ENCODE peak calls at places on chromosomes 13 and 19, in five cellular contexts. C, X, V, P and Z are unnamed samples. For H3K9me3, the result is how much of the 10 kb centered on the place peaks cover.

GRCh38 chr19:45922281-45922680 is 7.7 kb upstream of the NANOS2 start:
- DNase-seq in C (no peak), X (no peak), V (no peak), P (no peak), Z (no peak)

GRCh38 chr13:61275251-61275650 is 140.4 kb downstream of the PCDH20 start:
- DNase-seq in C (no peak), X (no peak), V (no peak), P (no peak), Z (no peak)

GRCh38 chr13:52455677-52456041 is 381 bp downstream of the CKAP2 start:
- DNase-seq in C (peak), X (peak), V (peak), P (peak), Z (peak)

GRCh38 chr19:32519023-32519422 is 62.0 kb upstream of the PDCD5 start:
- DNase-seq in C (no peak), X (no peak), V (no peak), P (no peak), Z (no peak)

GRCh38 chr13:97215325-97215724 is 6.8 kb upstream of the MBNL2 start:
- DNase-seq in C (no peak), X (no peak), V (no peak), P (no peak), Z (no peak)

GRCh38 chr13:92460479-92460878 is 766.1 kb upstream of the GPC6 start:
- DNase-seq in C (no peak), X (no peak), V (no peak), P (peak), Z (no peak)

GRCh38 chr19:19420570-19421301 is 15.3 kb downstream of the GATAD2A start:
- DNase-seq in C (no peak), X (no peak), V (no peak), P (no peak), Z (no peak)

GRCh38 chr13:26534036-26534726 is 23.3 kb upstream of the WASF3 start:
- DNase-seq in C (no peak), X (no peak), V (no peak), P (no peak), Z (no peak)

GRCh38 chr19:19627716-19628498 is at the start of gene LPAR2:
- DNase-seq in C (peak), X (peak), V (no peak), P (peak), Z (no peak)

GRCh38 chr13:63625869-63626268 is 2210.2 kb upstream of the PCDH20 start:
- DNase-seq in C (no peak), X (no peak), V (no peak), P (no peak), Z (no peak)

GRCh38 chr13:61880576-61881283 is 465.1 kb upstream of the PCDH20 start:
- DNase-seq in C (no peak), X (peak), V (no peak), P (peak), Z (no peak)

GRCh38 chr13:34863360-34864135 is 78.5 kb upstream of the NBEA start:
- DNase-seq in C (no peak), X (no peak), V (peak), P (peak), Z (no peak)
- H3K27ac ChIP-seq in C (no peak), X (no peak), V (no peak), P (peak), Z (no peak)

GRCh38 chr19:18160792-18161690 is 8.1 kb downstream of the PIK3R2 start:
- DNase-seq in C (peak), X (peak), V (no peak), P (peak), Z (peak)
- TF ChIP-seq CTCF in C (peak), X (peak), V (no peak), P (peak), Z (peak)

DNA sequence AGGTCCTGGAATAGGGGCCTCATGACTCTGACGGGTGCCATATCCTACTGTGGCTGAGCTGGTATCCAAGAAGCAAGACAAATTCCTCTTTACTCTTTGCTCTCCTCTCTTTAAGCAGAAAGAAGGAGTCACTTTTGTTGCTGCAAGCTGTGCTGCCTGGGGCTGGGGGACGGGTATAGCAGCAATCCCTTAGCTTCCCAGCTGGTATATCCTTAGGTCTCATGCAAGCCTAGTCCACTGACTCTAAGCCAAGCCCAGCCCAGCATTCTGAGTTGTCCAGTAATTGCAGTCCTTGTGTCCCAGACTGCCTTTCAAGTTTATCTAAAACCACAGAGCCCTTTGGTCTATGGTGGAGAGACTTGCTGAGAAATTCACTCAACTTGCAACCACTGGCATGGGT is 893.0 kb upstream of the PRR20A start:
- DNase-seq in C (no peak), X (no peak), V (no peak), P (no peak), Z (no peak)
- H3K9me3 ChIP-seq in C (under half), X (under half), V (under half), P (under half), Z (under half)

GRCh38 chr19:34325961-34326360 is 39.0 kb upstream of the GPI start:
- DNase-seq in C (no peak), X (no peak), V (no peak), P (no peak), Z (no peak)

GRCh38 chr19:34325181-34325580 is 39.8 kb upstream of the GPI start:
- DNase-seq in C (no peak), X (no peak), V (no peak), P (no peak), Z (no peak)

GRCh38 chr19:34328982-34329381 is 36.0 kb upstream of the GPI start:
- DNase-seq in C (no peak), X (no peak), V (no peak), P (no peak), Z (no peak)

GRCh38 chr19:34330116-34330515 is 34.9 kb upstream of the GPI start:
- DNase-seq in C (no peak), X (no peak), V (no peak), P (no peak), Z (no peak)

GRCh38 chr19:34327851-34328250 is 37.1 kb upstream of the GPI start:
- DNase-seq in C (no peak), X (no peak), V (no peak), P (no peak), Z (no peak)
- H3K27ac ChIP-seq in C (peak), X (no peak), V (no peak), P (no peak), Z (no peak)

GRCh38 chr13:32829676-32830091 is 186.5 kb upstream of the KL start:
- DNase-seq in C (no peak), X (no peak), V (no peak), P (peak), Z (no peak)
- TF ChIP-seq CTCF in C (no peak), X (no peak), V (no peak), P (no peak), Z (no peak)

DNA sequence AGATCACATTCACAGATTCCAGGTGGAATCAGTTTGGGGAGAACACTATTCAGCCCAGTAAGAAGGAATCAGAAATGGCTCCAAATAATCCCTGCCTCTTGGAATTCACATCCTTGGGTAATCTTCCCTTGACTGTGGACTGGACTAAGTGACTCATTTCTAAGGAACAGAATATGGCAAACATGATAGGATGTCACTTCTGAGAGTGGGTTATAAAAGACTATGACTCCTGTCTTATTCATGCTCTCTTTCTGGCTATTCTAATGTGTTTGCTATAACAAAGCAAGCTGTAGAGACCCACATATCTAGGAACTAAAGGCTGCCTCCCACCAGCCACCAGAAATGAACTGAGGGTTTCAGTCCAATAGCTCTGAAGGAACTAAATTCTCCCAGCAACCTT is 37.8 kb downstream of the MBD3L2B start:
- DNase-seq in C (no peak), X (no peak), V (no peak), P (no peak), Z (no peak)
- H3K9me3 ChIP-seq in C (under half), X (under half), V (under half), P (under half), Z (under half)

GRCh38 chr19:28539759-28540158 is 673.2 kb downstream of the UQCRFS1 start:
- DNase-seq in C (no peak), X (no peak), V (no peak), P (no peak), Z (no peak)
- H3K27ac ChIP-seq in C (no peak), X (no peak), V (no peak), P (no peak), Z (no peak)

GRCh38 chr19:4521888-4522242 is 3.6 kb upstream of the PLIN4 start:
- DNase-seq in C (no peak), X (no peak), V (no peak), P (no peak), Z (no peak)

GRCh38 chr19:4524808-4525562 is 6.7 kb upstream of the PLIN4 start:
- DNase-seq in C (no peak), X (peak), V (no peak), P (peak), Z (no peak)

GRCh38 chr19:4525563-4526002 is 7.3 kb upstream of the PLIN4 start:
- DNase-seq in C (no peak), X (no peak), V (no peak), P (no peak), Z (no peak)

GRCh38 chr19:4522291-4523002 is 4.2 kb upstream of the PLIN4 start:
- DNase-seq in C (no peak), X (no peak), V (no peak), P (no peak), Z (no peak)

GRCh38 chr19:4523306-4524110 is 5.2 kb upstream of the PLIN4 start:
- DNase-seq in C (peak), X (peak), V (no peak), P (no peak), Z (no peak)
- TF ChIP-seq CTCF in C (peak), X (peak), V (peak), P (peak), Z (peak)